ENCODE peak calls at places on chromosome 16, in seven cellular contexts. V, L, K, Z, R, U and I are unnamed samples. For H3K4me1, the result is how much of the 10 kb centered on the place peaks cover.

GRCh38 chr16:51508813-51509212 is 357.7 kb upstream of the SALL1 start:
- DNase-seq in R (no peak), V (no peak), Z (no peak), K (no peak), U (peak), L (no peak), I (peak)

GRCh38 chr16:53053967-53054669 is 673 bp upstream of the CHD9 start:
- DNase-seq in Z (peak), K (peak), L (peak), V (peak), U (peak), R (peak), I (peak)

GRCh38 chr16:4936181-4936990 is 562 bp downstream of the PPL start:
- DNase-seq in V (no peak), R (peak), K (peak), Z (peak), L (peak), U (peak), I (peak)

GRCh38 chr16:58511933-58512815 is 3.1 kb upstream of the SETD6 start:
- DNase-seq in L (peak), U (peak), R (peak), Z (peak), K (peak), V (peak), I (peak)

GRCh38 chr16:1786242-1787055 is 3.7 kb downstream of the NUBP2 start:
- DNase-seq in L (peak), V (no peak), U (peak), R (peak), Z (no peak), K (no peak), I (no peak)

GRCh38 chr16:48105456-48105855 is 50.3 kb downstream of the ABCC12 start:
- DNase-seq in V (no peak), U (no peak), L (no peak), R (no peak), K (no peak), Z (no peak), I (no peak)

GRCh38 chr16:28318042-28318597 is 25.8 kb downstream of the SBK1 start:
- DNase-seq in V (no peak), K (no peak), U (no peak), L (no peak), R (no peak), Z (no peak), I (peak)

GRCh38 chr16:26802440-26802839 is 264.3 kb upstream of the C16orf82 start:
- DNase-seq in K (no peak), R (no peak), Z (no peak), L (no peak), U (no peak), V (no peak), I (no peak)

GRCh38 chr16:12804395-12804794 is 708 bp upstream of the CPPED1 start:
- DNase-seq in R (no peak), K (no peak), U (no peak), L (no peak), V (no peak), Z (no peak), I (no peak)
- H3K4me3 ChIP-seq in R (no peak), K (peak), U (peak), L (peak), V (peak), Z (peak), I (no peak)

DNA sequence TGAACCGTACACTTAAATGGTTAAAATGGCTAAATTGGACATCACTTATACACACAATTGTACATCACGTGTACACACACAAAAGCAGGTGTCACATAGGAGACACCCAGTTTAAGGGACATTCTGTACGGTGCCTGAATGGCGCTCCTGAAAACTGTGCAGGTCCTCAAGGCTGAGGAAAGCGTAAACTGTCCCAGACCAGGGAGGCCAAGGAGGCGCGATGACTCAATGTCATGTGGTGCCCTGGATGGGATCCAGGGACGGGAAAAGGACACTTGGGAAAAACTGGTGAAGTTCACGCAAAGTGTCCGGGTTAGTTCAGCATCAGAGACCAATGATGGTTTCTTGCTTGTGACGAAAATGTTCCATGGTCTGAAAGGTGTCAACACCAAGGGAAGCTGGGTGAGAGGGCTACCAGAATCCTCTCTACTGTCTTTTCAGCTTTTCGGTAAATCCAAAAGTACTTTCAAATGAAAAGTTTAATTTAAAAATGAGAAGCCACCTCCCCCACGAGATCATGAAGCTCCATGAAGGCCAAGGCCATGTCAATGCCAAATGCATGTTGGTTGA is 112.2 kb downstream of the CMIP start:
- DNase-seq in R (no peak), V (no peak), L (peak), U (no peak), Z (no peak), K (no peak), I (no peak)
- H3K4me1 ChIP-seq in R (under half), V (under half), L (under half), U (under half), Z (under half), K (half or more), I (under half)

GRCh38 chr16:71247478-71247877 is 17.0 kb upstream of the HYDIN start:
- DNase-seq in R (no peak), Z (no peak), U (no peak), V (no peak), K (no peak), L (no peak), I (no peak)

GRCh38 chr16:71249399-71249798 is 18.9 kb upstream of the HYDIN start:
- DNase-seq in V (no peak), L (no peak), U (no peak), R (no peak), Z (no peak), K (no peak), I (no peak)

GRCh38 chr16:71254832-71255560 is 24.5 kb upstream of the HYDIN start:
- DNase-seq in Z (no peak), V (no peak), R (no peak), K (no peak), L (no peak), U (no peak), I (no peak)

GRCh38 chr16:71246309-71246708 is 15.8 kb upstream of the HYDIN start:
- DNase-seq in Z (no peak), R (no peak), L (no peak), U (no peak), K (no peak), V (no peak), I (no peak)

DNA sequence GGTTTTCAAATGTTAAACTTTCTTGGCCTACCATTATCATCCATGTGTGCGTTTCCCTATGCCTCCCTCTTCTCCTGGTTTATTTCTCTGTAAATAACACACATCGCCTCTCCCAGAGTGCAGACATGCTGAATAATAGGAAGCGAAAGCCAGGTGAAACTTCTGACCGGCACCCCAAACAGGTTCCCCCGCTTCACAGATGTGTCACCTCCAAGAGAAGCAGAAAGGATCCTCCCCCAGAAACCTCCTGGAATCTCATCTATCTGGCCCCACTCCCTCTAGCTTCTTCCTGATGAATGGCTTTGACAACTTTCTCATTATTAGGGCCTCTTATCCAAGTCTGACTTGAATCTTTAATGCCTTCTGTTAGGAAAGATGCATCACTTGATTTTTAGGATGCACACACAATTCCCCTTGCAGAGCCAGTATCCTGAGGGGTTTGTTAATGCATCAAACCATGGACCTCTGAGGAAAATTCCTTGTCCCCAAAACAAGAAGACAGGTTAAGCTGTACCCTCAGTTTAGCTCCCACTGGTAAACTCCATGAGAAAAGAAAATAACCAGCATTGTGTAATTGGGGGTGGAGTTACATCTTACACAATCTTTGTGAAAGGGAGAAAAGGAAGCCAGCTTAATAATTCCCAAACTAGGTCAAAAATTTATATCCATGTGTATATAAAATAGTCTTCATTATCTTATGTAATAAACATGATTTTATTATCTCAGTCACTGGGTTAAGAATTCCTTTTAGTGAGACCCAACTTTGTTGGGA is 20.1 kb upstream of the HYDIN start:
- DNase-seq in K (no peak), Z (no peak), V (no peak), U (no peak), L (no peak), R (no peak), I (no peak)
- TF ChIP-seq CTCF in K (no peak), Z (no peak), V (no peak), U (no peak), L (no peak), R (no peak), I (no peak)

DNA sequence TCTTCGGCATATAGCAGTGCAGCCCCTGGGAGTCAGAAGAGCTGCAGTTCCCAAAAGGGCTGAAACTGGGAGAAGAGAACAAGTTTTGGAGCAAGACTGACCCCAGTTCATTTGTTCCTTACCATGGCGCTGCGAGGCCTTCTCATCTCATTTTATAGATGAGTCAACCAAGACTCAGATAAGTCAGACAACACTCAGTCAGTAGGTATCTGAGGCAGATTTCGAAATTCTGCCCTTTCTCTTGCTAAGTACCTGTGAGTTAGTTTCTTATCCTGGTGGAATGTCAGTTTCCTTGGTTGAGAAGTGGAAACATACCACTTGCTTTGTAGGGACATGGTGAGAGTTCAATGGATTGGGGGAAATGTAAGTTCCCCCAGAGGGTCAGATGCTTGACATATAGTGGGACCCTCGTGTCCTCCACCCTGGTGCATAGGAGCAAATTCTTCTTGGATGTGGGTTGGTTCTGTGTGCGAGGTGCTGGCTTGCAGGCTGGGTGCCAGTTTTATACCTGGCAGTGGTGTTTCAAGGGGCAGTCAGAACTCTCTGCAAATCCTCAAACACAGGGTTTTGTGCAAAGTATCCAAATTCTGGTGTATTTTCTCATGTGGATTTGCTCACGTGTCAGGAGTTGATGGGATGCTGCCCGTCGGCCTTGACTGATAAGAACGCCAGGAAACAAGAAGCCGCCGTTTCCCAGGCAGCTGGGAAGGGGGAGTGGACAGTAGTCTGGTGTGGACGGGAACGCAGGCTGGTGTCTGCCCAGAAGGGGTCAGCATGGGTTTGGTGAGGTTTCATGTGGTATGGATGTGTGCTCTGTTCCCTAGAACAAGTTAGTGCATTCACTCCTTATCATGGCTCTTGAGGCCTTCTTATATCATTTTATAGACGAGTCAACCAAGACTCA is 61.1 kb upstream of the CIBAR2 start:
- DNase-seq in K (no peak), V (no peak), Z (no peak), R (no peak), L (no peak), U (no peak), I (peak)
- H3K4me3 ChIP-seq in K (peak), V (no peak), Z (no peak), R (no peak), L (peak), U (peak), I (no peak)